ENCODE peak calls at places on chromosomes 5 and 9, in four cellular contexts. Y, U, I and N are unnamed samples.

GRCh38 chr5:127409236-127409921 is 108.1 kb upstream of the PRRC1 start:
- DNase-seq in I (no peak), U (no peak), Y (no peak), N (no peak)

GRCh38 chr5:94830520-94830919 is 212.1 kb downstream of the SLF1 start:
- DNase-seq in U (no peak), I (peak), Y (no peak), N (no peak)

GRCh38 chr5:72377920-72378635 is 57.9 kb downstream of the PTCD2 start:
- DNase-seq in U (no peak), Y (no peak), I (peak), N (no peak)

GRCh38 chr9:136578915-136579637 is 33.2 kb upstream of the NOTCH1 start:
- DNase-seq in I (no peak), U (no peak), Y (no peak), N (no peak)

GRCh38 chr9:109910616-109911568 is 130.9 kb downstream of the PALM2AKAP2 start:
- DNase-seq in U (no peak), Y (no peak), I (peak), N (no peak)

GRCh38 chr5:158899792-158900191 is 199.9 kb downstream of the EBF1 start:
- DNase-seq in U (no peak), Y (no peak), I (peak), N (no peak)

GRCh38 chr9:126702501-126703329 is 89.0 kb downstream of the LMX1B start:
- DNase-seq in U (no peak), Y (no peak), I (no peak), N (no peak)

GRCh38 chr5:143341807-143342570 is 61.5 kb downstream of the NR3C1 start:
- DNase-seq in Y (no peak), I (peak), U (no peak), N (no peak)

GRCh38 chr9:27717991-27718390 is 144.7 kb upstream of the C9orf72 start:
- DNase-seq in I (no peak), Y (no peak), U (no peak), N (no peak)

GRCh38 chr9:18857769-18858168 is 175.2 kb downstream of the SAXO1 start:
- DNase-seq in U (no peak), I (peak), Y (no peak), N (no peak)

GRCh38 chr5:64347308-64347707 is 158.5 kb upstream of the RGS7BP start:
- DNase-seq in U (no peak), Y (no peak), I (no peak), N (no peak)

GRCh38 chr9:124559871-124560270 is 52.7 kb upstream of the NR5A1 start:
- DNase-seq in Y (no peak), U (no peak), I (peak), N (no peak)

GRCh38 chr5:79857692-79858091 is 133.4 kb downstream of the MTX3 start:
- DNase-seq in Y (no peak), U (no peak), I (no peak), N (no peak)

GRCh38 chr5:135472141-135472540 is 20.0 kb upstream of the TIFAB start:
- DNase-seq in U (no peak), Y (no peak), I (no peak), N (no peak)

GRCh38 chr5:159156426-159156835 is 52.9 kb downstream of the RNF145 start:
- DNase-seq in I (no peak), U (no peak), Y (no peak), N (no peak)

GRCh38 chr5:135130526-135131215 is 96.6 kb upstream of the PITX1 start:
- DNase-seq in I (no peak), U (no peak), Y (no peak), N (no peak)

GRCh38 chr9:25519286-25519685 is 159.0 kb downstream of the TUSC1 start:
- DNase-seq in Y (no peak), U (no peak), I (no peak), N (no peak)

GRCh38 chr9:116594552-116594951 is 92.6 kb upstream of the TRIM32 start:
- DNase-seq in I (peak), Y (no peak), U (no peak), N (no peak)

GRCh38 chr5:149326611-149327010 is 18.7 kb upstream of the GRPEL2 start:
- DNase-seq in Y (no peak), U (no peak), I (no peak), N (no peak)

GRCh38 chr5:92017786-92018185 is 634.7 kb upstream of the ARRDC3 start:
- DNase-seq in I (peak), Y (no peak), U (no peak), N (no peak)

GRCh38 chr5:97545856-97546570 is 363.0 kb upstream of the RIOK2 start:
- DNase-seq in I (peak), Y (no peak), U (no peak), N (no peak)

GRCh38 chr5:159339451-159339850 is 9.2 kb upstream of the IL12B start:
- DNase-seq in Y (no peak), I (no peak), U (no peak), N (no peak)

GRCh38 chr9:34663296-34663590 is 786 bp upstream of the CCL27 start:
- DNase-seq in Y (peak), I (no peak), U (no peak), N (no peak)

GRCh38 chr5:143037071-143037470 is 266.9 kb downstream of the ARHGAP26 start:
- DNase-seq in Y (no peak), U (peak), I (no peak), N (no peak)

GRCh38 chr9:71822935-71823334 is 54.6 kb upstream of the CEMIP2 start:
- DNase-seq in I (no peak), Y (no peak), U (no peak), N (no peak)

GRCh38 chr5:113081881-113082546 is 105.4 kb downstream of the DCP2 start:
- DNase-seq in I (peak), Y (no peak), U (no peak), N (no peak)

GRCh38 chr9:21551401-21551800 is 69.3 kb upstream of the IFNE start:
- DNase-seq in I (no peak), Y (no peak), U (no peak), N (no peak)